ENCODE peak calls at places on chromosomes 2 and 18, in nine cellular contexts. V is nucleus accumbens; M is adrenal gland; C is AML-193; W is stimulated activated CD8-positive, alpha-beta memory T cell treated with anti-CD3 and anti-CD28 coated beads, Interleukin-4, amount 100 ng/mL, for 4 hours; U is NCI-H2081 treated with DMSO at 0.1 percent for 48 hours; B is retinal pigment epithelial cell; L is amygdala; X is NCI-H1092. J is an unnamed sample.

GRCh38 chr2:160406591-160407392 is 86.8 kb downstream of the RBMS1 start:
- DNase-seq in M (peak), C (peak), X (peak), B (no peak), L (no peak), U (no peak), V (peak), W (peak), J (peak)

GRCh38 chr18:8469793-8470192 is 139.4 kb upstream of the RAB12 start:
- DNase-seq in X (no peak), U (no peak), C (no peak), M (no peak), V (no peak), W (no peak), L (no peak), B (no peak), J (no peak)

GRCh38 chr2:100580474-100581264 is 17.9 kb downstream of the PDCL3 start:
- DNase-seq in C (peak), B (no peak), V (peak), W (peak), U (no peak), X (no peak), L (no peak), M (no peak), J (no peak)

GRCh38 chr2:230664128-230664527 is 48.5 kb upstream of the CAB39 start:
- DNase-seq in B (no peak), U (no peak), X (peak), W (no peak), C (no peak), M (no peak), V (peak), L (no peak), J (no peak)

GRCh38 chr2:58571181-58571852 is 330.2 kb upstream of the FANCL start:
- DNase-seq in X (peak), V (no peak), W (no peak), U (peak), B (peak), C (peak), L (no peak), M (no peak), J (peak)

GRCh38 chr2:20494246-20494645 is 47.4 kb downstream of the RHOB start:
- DNase-seq in W (no peak), X (no peak), U (no peak), V (no peak), B (no peak), C (no peak), L (no peak), M (no peak), J (peak)

GRCh38 chr2:112189001-112189556 is 50.9 kb downstream of the FBLN7 start:
- DNase-seq in B (no peak), U (no peak), C (no peak), L (no peak), M (no peak), W (no peak), V (no peak), X (no peak), J (no peak)

GRCh38 chr18:31041346-31042067 is 1.0 kb downstream of the DSC3 start:
- DNase-seq in M (no peak), B (no peak), C (no peak), L (no peak), U (no peak), W (no peak), X (no peak), V (no peak), J (no peak)

GRCh38 chr2:12720181-12720580 is 3.4 kb downstream of the TRIB2 start:
- DNase-seq in B (no peak), W (no peak), L (no peak), U (no peak), V (no peak), C (no peak), X (no peak), M (no peak), J (no peak)

GRCh38 chr2:105744909-105745853 is at the start of gene NCK2:
- DNase-seq in U (no peak), X (no peak), V (peak), M (no peak), C (no peak), L (no peak), B (no peak), W (no peak), J (no peak)

GRCh38 chr18:62484941-62485340 is 37.9 kb upstream of the ZCCHC2 start:
- DNase-seq in C (no peak), L (no peak), X (no peak), U (no peak), B (no peak), W (no peak), V (no peak), M (no peak), J (no peak)

GRCh38 chr2:229974271-229974670 is 52.0 kb downstream of the FBXO36 start:
- DNase-seq in V (no peak), W (no peak), X (no peak), L (no peak), C (no peak), M (peak), B (peak), U (no peak), J (no peak)

GRCh38 chr2:165428996-165429395 is 40.5 kb upstream of the CSRNP3 start:
- DNase-seq in V (no peak), C (no peak), X (no peak), M (no peak), L (no peak), U (no peak), W (no peak), B (peak), J (no peak)

GRCh38 chr2:125313806-125314205 is 1288.7 kb downstream of the CNTNAP5 start:
- DNase-seq in X (no peak), B (no peak), M (no peak), W (no peak), C (no peak), U (no peak), V (no peak), L (no peak), J (no peak)

GRCh38 chr18:63309422-63309821 is 10.1 kb downstream of the BCL2 start:
- DNase-seq in L (no peak), U (no peak), V (no peak), M (no peak), W (no peak), X (no peak), C (no peak), B (no peak), J (no peak)

GRCh38 chr2:120794716-120795115 is 59.0 kb downstream of the GLI2 start:
- DNase-seq in V (no peak), X (no peak), M (no peak), L (no peak), U (no peak), W (no peak), C (no peak), B (no peak), J (no peak)

GRCh38 chr18:61530681-61531080 is 197.5 kb downstream of the CDH20 start:
- DNase-seq in C (no peak), U (no peak), X (peak), B (no peak), L (no peak), M (no peak), V (no peak), W (no peak), J (no peak)

GRCh38 chr2:17615728-17616351 is 75.3 kb downstream of the VSNL1 start:
- DNase-seq in C (no peak), L (no peak), U (no peak), M (peak), B (no peak), V (no peak), X (no peak), W (no peak), J (no peak)

GRCh38 chr2:73265298-73266060 is 18.8 kb downstream of the FBXO41 start:
- DNase-seq in C (no peak), B (no peak), W (no peak), V (no peak), M (no peak), L (no peak), U (no peak), X (no peak), J (no peak)

GRCh38 chr2:186607660-186608324 is 17.9 kb downstream of the ITGAV start:
- DNase-seq in L (no peak), X (no peak), W (no peak), U (no peak), B (no peak), C (no peak), V (no peak), M (no peak), J (no peak)

GRCh38 chr2:176162911-176163654 is 6.0 kb downstream of the HOXD3 start:
- DNase-seq in V (no peak), X (no peak), U (no peak), W (no peak), C (no peak), B (no peak), L (no peak), M (no peak), J (no peak)

GRCh38 chr2:120798569-120799215 is 63.0 kb downstream of the GLI2 start:
- DNase-seq in U (no peak), M (no peak), W (no peak), V (no peak), X (no peak), C (no peak), L (no peak), B (no peak), J (no peak)

GRCh38 chr2:70340921-70341765 is 39.3 kb upstream of the FAM136A start:
- DNase-seq in C (peak), W (no peak), B (no peak), V (peak), U (no peak), X (peak), M (peak), L (no peak), J (no peak)

J was measured in SIG-M5.